ENCODE peak calls at places on chromosome 3, in eight cellular contexts. Y, U, L, B, N, D, T and V are unnamed samples.

GRCh38 chr3:69745503-69745902 is 6.2 kb downstream of the MITF start:
- DNase-seq in Y (no peak), U (no peak), L (no peak), B (no peak), N (no peak), D (no peak), T (no peak), V (no peak)

GRCh38 chr3:169619793-169620192 is 43.7 kb downstream of the MECOM start:
- DNase-seq in Y (no peak), U (no peak), L (no peak), B (no peak), N (no peak), D (no peak), T (no peak), V (no peak)

GRCh38 chr3:197394464-197395321 is 96.3 kb upstream of the DLG1 start:
- DNase-seq in Y (no peak), U (peak; percentile 86), L (peak; percentile 61), B (peak; percentile 62), N (peak; percentile 27), D (no peak), T (no peak), V (peak; percentile 97)

GRCh38 chr3:73740041-73740440 is 115.3 kb upstream of the PDZRN3 start:
- DNase-seq in Y (no peak), U (no peak), L (no peak), B (no peak), N (no peak), D (no peak), T (no peak), V (no peak)

GRCh38 chr3:108117245-108117644 is 26.4 kb upstream of the CD47 start:
- DNase-seq in Y (no peak), U (no peak), L (no peak), B (no peak), N (no peak), D (no peak), T (no peak), V (peak; percentile 11)

GRCh38 chr3:46389306-46389705 is 17.6 kb downstream of the CCR5AS start:
- DNase-seq in Y (no peak), U (no peak), L (no peak), B (no peak), N (no peak), D (no peak), T (no peak), V (no peak)

GRCh38 chr3:192834428-192834827 is 83.2 kb downstream of the MB21D2 start:
- DNase-seq in Y (no peak), U (no peak), L (no peak), B (no peak), N (no peak), D (no peak), T (no peak), V (no peak)

GRCh38 chr3:169501080-169501479 is 162.4 kb downstream of the MECOM start:
- DNase-seq in Y (no peak), U (no peak), L (no peak), B (no peak), N (no peak), D (no peak), T (no peak), V (no peak)

GRCh38 chr3:127565711-127566110 is 24.8 kb downstream of the TPRA1 start:
- DNase-seq in Y (no peak), U (no peak), L (no peak), B (no peak), N (no peak), D (no peak), T (no peak), V (no peak)

GRCh38 chr3:9347086-9347485 is 15.8 kb upstream of the THUMPD3 start:
- DNase-seq in Y (no peak), U (no peak), L (no peak), B (no peak), N (no peak), D (no peak), T (no peak), V (no peak)

GRCh38 chr3:14209596-14210280 is 31.1 kb downstream of the LSM3 start:
- DNase-seq in Y (no peak), U (no peak), L (no peak), B (no peak), N (no peak), D (no peak), T (no peak), V (no peak)

GRCh38 chr3:128273116-128273840 is 120.0 kb downstream of the EEFSEC start:
- DNase-seq in Y (no peak), U (peak; percentile 65), L (no peak), B (no peak), N (no peak), D (no peak), T (no peak), V (no peak)

GRCh38 chr3:180000500-180000899 is 36.2 kb downstream of the PEX5L start:
- DNase-seq in Y (no peak), U (no peak), L (no peak), B (no peak), N (no peak), D (no peak), T (no peak), V (no peak)

GRCh38 chr3:46987485-46988401 is 8.3 kb downstream of the NBEAL2 start:
- DNase-seq in Y (peak; percentile 30), U (peak; percentile 92), L (peak; percentile 41), B (no peak), N (no peak), D (peak; percentile 87), T (peak; percentile 80), V (no peak)

GRCh38 chr3:47113669-47114365 is 50.1 kb downstream of the SETD2 start:
- DNase-seq in Y (peak; percentile 1), U (no peak), L (no peak), B (no peak), N (no peak), D (no peak), T (no peak), V (peak; percentile 14)

GRCh38 chr3:53844262-53845102 is 1.7 kb downstream of the CHDH start:
- DNase-seq in Y (no peak), U (peak; percentile 79), L (no peak), B (no peak), N (no peak), D (peak; percentile 47), T (no peak), V (no peak)

GRCh38 chr3:127135241-127136023 is 57.5 kb upstream of the PRR23E start:
- DNase-seq in Y (no peak), U (peak; percentile 86), L (peak; percentile 43), B (no peak), N (no peak), D (no peak), T (no peak), V (no peak)

GRCh38 chr3:72322264-72322976 is 525.8 kb downstream of the SHQ1 start:
- DNase-seq in Y (no peak), U (no peak), L (no peak), B (no peak), N (no peak), D (no peak), T (no peak), V (no peak)

GRCh38 chr3:11641316-11641682 is 2.4 kb downstream of the VGLL4 start:
- DNase-seq in Y (no peak), U (no peak), L (no peak), B (no peak), N (no peak), D (no peak), T (no peak), V (no peak)

GRCh38 chr3:109803274-109803673 is 465.9 kb upstream of the DPPA4 start:
- DNase-seq in Y (peak; percentile 22), U (no peak), L (no peak), B (no peak), N (no peak), D (no peak), T (no peak), V (no peak)

GRCh38 chr3:37909067-37909911 is 47.6 kb downstream of the CTDSPL start:
- DNase-seq in Y (no peak), U (no peak), L (no peak), B (no peak), N (no peak), D (no peak), T (no peak), V (peak; percentile 10)

GRCh38 chr3:49723631-49724551 is at the start of gene GMPPB:
- DNase-seq in Y (peak; percentile 94), U (peak; percentile 99), L (peak; percentile 97), B (peak; percentile 96), N (peak; percentile 94), D (peak; percentile 98), T (peak; percentile 99), V (peak; percentile 99)
- TF ChIP-seq POLR2A in Y (peak; percentile 39), U (no peak), L (peak; percentile 47), B (peak; percentile 73), N (peak; percentile 63), D (peak; percentile 91), T (peak; percentile 46), V (peak; percentile 65)

GRCh38 chr3:194485876-194486539 is 794 bp downstream of the ATP13A3 start:
- DNase-seq in Y (no peak), U (peak; percentile 90), L (peak; percentile 45), B (peak; percentile 51), N (no peak), D (peak; percentile 50), T (peak; percentile 47), V (peak; percentile 35)
- TF ChIP-seq POLR2A in Y (no peak), U (no peak), L (no peak), B (no peak), N (peak; percentile 14), D (peak; percentile 44), T (peak; percentile 45), V (no peak)

DNA sequence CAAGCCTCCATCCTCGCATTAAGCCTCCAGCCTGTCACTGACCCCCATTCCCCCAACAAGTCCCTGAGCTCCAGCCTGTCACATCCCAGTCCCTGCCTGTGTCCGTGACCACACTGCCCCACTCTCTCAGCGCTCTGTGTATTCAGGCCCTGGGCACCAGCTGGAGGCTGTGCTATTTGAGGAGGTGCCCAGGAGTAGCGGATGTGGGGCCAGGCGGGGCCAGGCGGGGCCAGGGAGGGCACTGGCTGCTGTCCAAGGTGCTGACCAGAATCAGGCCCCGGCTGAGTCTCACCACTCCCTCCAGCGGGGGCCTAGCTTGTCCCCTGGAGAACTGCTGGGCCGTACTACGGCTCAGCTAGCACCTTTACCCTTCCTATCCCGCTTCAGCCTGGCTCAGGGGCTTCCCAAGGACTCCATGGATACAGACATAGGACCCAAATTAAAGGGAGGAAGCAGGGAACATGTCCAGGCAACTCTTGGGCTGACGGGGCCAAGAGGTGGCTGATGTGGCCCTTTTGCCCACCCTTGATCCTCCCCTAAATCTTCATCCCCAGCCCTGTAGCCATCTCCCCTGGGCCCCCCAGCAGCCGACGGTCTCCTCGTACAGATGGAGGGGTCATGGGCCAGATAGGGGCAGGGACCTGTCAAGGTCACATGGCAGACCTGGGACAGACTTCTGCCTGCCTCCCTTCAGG is 1.1 kb downstream of the HHATL start:
- DNase-seq in Y (peak; percentile 7), U (peak; percentile 77), L (no peak), B (no peak), N (no peak), D (peak; percentile 36), T (no peak), V (peak; percentile 83)
- TF ChIP-seq POLR2A in Y (no peak), U (no peak), L (no peak), B (no peak), N (no peak), D (no peak), T (no peak), V (no peak)

GRCh38 chr3:98553021-98553563 is 21.3 kb downstream of the GPR15 start:
- DNase-seq in Y (no peak), U (no peak), L (no peak), B (no peak), N (no peak), D (no peak), T (no peak), V (no peak)
- TF ChIP-seq POLR2A in Y (no peak), U (no peak), L (no peak), B (no peak), N (no peak), D (no peak), T (no peak), V (no peak)